ENCODE peak calls at places on chromosomes 11 and 22, in four cellular contexts. S is esophagus squamous epithelium, I is thyroid gland, T is right cardiac atrium. F is an unnamed sample. For H3K4me1, the result is how much of the 10 kb centered on the place peaks cover.

GRCh38 chr11:134915212-134915611 is 503.2 kb upstream of the B3GAT1 start:
- DNase-seq in I (peak), T (peak), S (no peak), F (no peak)

GRCh38 chr22:22138915-22139314 is 105.7 kb upstream of the VPREB1 start:
- DNase-seq in S (no peak), I (no peak), T (no peak), F (no peak)

GRCh38 chr22:24021304-24021703 is 10.2 kb downstream of the CABIN1 start:
- DNase-seq in S (no peak), I (no peak), T (no peak), F (no peak)

GRCh38 chr11:120977470-120977869 is 46.4 kb upstream of the TBCEL start:
- DNase-seq in I (no peak), S (no peak), T (no peak), F (no peak)

GRCh38 chr11:124199702-124200101 is 16.6 kb downstream of the OR10D3 start:
- DNase-seq in S (no peak), T (no peak), I (no peak), F (peak)

GRCh38 chr11:84384637-84385227 is 1098.6 kb upstream of the CCDC90B start:
- DNase-seq in T (peak), I (peak), S (no peak), F (peak)

GRCh38 chr11:45145083-45145420 is 1.4 kb upstream of the PRDM11 start:
- DNase-seq in I (no peak), S (no peak), T (no peak), F (no peak)

GRCh38 chr22:46984751-46985506 is 222.5 kb downstream of the TBC1D22A start:
- DNase-seq in S (no peak), I (no peak), T (no peak), F (no peak)

GRCh38 chr11:117511981-117512448 is 184.4 kb downstream of the CEP164 start:
- DNase-seq in T (peak), I (no peak), S (no peak), F (no peak)

GRCh38 chr22:47201186-47201995 is 438.9 kb downstream of the TBC1D22A start:
- DNase-seq in T (no peak), I (no peak), S (no peak), F (no peak)

GRCh38 chr11:43983221-43983795 is 40.9 kb downstream of the C11orf96 start:
- DNase-seq in I (no peak), S (no peak), T (no peak), F (no peak)

GRCh38 chr11:119405986-119406385 is 17.0 kb downstream of the THY1 start:
- DNase-seq in T (no peak), S (no peak), I (no peak), F (no peak)

GRCh38 chr11:60316317-60316716 is 10.7 kb upstream of the MS4A6E start:
- DNase-seq in I (no peak), S (no peak), T (no peak), F (no peak)

GRCh38 chr11:34558673-34559072 is 45.1 kb upstream of the ELF5 start:
- DNase-seq in T (no peak), I (no peak), S (no peak), F (no peak)

GRCh38 chr11:75241036-75241905 is 697 bp downstream of the TPBGL start:
- DNase-seq in T (peak), I (peak), S (no peak), F (peak)

GRCh38 chr11:105618343-105618955 is 8.6 kb downstream of the GRIA4 start:
- DNase-seq in T (no peak), S (no peak), I (no peak), F (no peak)

GRCh38 chr11:57321996-57322880 is 2.5 kb downstream of the TNKS1BP1 start:
- DNase-seq in T (peak), I (peak), S (peak), F (peak)

GRCh38 chr11:76598426-76598839 is 72.1 kb downstream of the LRRC32 start:
- DNase-seq in T (peak), S (no peak), I (no peak), F (no peak)

GRCh38 chr11:41660585-41660984 is 201.1 kb upstream of the LRRC4C start:
- DNase-seq in T (no peak), S (no peak), I (no peak), F (peak)

GRCh38 chr11:17596711-17597110 is 49.7 kb downstream of the OTOG start:
- DNase-seq in I (no peak), T (no peak), S (no peak), F (no peak)

GRCh38 chr11:134532176-134532920 is 120.3 kb upstream of the B3GAT1 start:
- DNase-seq in I (no peak), T (no peak), S (no peak), F (no peak)

GRCh38 chr11:73187854-73188253 is 30.2 kb upstream of the P2RY2 start:
- DNase-seq in S (no peak), I (no peak), T (no peak), F (no peak)

GRCh38 chr11:102798012-102798746 is at the start of gene MMP1:
- DNase-seq in T (no peak), S (no peak), I (no peak), F (peak)

GRCh38 chr22:20990184-20991180 is 8.4 kb downstream of the LZTR1 start:
- DNase-seq in I (no peak), S (no peak), T (no peak), F (no peak)

GRCh38 chr11:62014158-62014476 is 46.7 kb upstream of the FTH1 start:
- DNase-seq in I (no peak), T (no peak), S (no peak), F (no peak)

GRCh38 chr11:58829736-58830135 is 14.8 kb downstream of the GLYATL2 start:
- DNase-seq in S (no peak), I (no peak), T (no peak), F (no peak)

GRCh38 chr11:44614281-44614680 is 48.8 kb downstream of the CD82 start:
- DNase-seq in S (no peak), T (peak), I (no peak), F (no peak)

GRCh38 chr11:66262191-66262590 is 6.2 kb upstream of the RAB1B start:
- DNase-seq in S (no peak), T (no peak), I (no peak), F (no peak)

GRCh38 chr11:5486003-5486402 is 2.5 kb upstream of the OR52D1 start:
- DNase-seq in I (no peak), S (no peak), T (no peak), F (no peak)

GRCh38 chr22:27642104-27642800 is 159.3 kb downstream of the MN1 start:
- DNase-seq in I (no peak), T (peak), S (no peak), F (no peak)

GRCh38 chr11:66568124-66568916 is at the start of gene CTSF:
- DNase-seq in I (peak), S (no peak), T (peak), F (peak)

GRCh38 chr22:48106715-48107259 is 1344.3 kb downstream of the TBC1D22A start:
- DNase-seq in I (no peak), T (no peak), S (no peak), F (no peak)

GRCh38 chr22:26471522-26471921 is 12.1 kb downstream of the HPS4 start:
- DNase-seq in I (no peak), S (no peak), T (no peak), F (no peak)

GRCh38 chr11:72856551-72857342 is 42.5 kb downstream of the ATG16L2 start:
- DNase-seq in T (no peak), S (no peak), I (no peak), F (no peak)

GRCh38 chr22:47287516-47287915 is 525.1 kb downstream of the TBC1D22A start:
- DNase-seq in S (no peak), I (no peak), T (no peak), F (no peak)

GRCh38 chr22:21642584-21643448 is 714 bp downstream of the SDF2L1 start:
- DNase-seq in I (peak), T (peak), S (no peak), F (peak)

DNA sequence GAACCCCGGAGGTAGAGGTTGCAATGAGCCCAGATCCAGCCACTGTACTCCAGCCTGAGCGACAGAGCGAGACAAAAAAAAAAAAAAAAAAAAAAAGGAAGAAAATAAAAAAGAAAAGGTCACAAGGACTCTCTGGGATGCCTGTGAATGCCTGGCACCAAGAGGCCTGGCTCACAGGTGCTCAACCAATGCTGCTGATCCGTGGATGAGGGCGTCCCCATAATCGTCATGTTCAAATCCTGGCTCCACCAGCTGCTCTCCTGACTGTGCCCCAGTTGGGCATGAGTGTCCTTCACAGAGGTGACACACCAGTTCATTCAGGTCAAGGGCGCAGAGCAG is 645 bp upstream of the GAS2L1 start:
- DNase-seq in T (no peak), I (no peak), S (no peak), F (peak)
- H3K4me3 ChIP-seq in T (no peak), I (no peak), S (peak), F (peak)

DNA sequence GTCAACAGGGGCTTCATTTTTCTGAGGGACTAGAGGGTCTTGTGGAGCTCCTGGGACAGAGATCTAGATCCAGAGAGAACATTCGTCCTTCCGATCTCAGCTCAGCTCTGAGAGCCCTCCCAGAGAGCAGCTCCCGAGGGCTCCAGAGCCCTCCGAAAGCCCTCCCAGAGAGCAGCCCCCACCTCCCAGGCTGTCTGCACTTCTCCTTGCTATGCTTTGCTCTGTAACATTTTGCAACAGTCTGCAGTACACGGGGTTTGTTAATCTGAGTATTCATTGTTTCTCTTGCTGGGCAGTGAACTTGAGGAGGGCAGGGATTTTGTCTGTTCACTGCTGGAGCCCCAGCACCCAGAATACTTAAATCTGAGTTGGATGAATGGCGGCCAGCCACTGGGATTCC is 2.6 kb downstream of the GGA1 start:
- DNase-seq in T (no peak), I (no peak), S (no peak), F (no peak)
- H3K4me1 ChIP-seq in T (under half), I (under half), S (half or more), F (under half)

DNA sequence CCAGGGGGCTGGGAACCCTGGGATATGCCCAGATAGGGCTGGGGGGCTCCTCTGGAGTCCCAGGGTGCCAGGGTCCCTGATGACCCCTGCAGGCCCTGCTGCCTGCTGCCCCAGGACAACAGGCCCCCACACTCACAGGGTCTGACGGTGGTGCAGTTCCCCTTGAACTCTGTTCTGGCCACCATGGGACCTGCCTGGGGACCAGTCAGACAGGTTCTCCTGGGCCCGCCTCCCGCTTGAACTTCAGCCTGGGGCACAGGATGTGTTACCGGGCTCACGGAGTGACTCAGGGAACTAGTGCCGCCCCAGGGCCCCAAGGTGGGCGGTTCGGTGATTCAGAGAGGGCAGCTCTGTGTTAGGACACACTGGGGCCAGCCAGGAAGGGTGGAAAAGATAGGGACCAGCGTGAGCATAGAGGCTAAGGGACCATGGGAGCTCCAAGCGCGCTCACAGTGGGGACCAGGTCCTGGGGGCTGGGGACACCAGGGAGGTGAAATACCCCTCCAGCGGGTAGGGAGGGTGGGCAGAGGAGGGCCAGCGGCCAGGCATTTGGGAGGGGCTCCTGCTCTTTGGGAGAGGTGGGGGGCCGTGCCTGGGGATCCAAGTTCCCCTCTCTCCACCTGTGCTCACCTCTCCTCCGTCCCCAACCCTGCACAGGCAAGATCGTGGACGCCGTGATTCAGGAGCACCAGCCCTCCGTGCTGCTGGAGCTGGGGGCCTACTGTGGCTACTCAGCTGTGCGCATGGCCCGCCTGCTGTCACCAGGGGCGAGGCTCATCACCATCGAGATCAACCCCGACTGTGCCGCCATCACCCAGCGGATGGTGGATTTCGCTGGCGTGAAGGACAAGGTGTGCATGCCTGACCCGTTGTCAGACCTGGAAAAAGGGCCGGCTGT is 21.5 kb upstream of the TXNRD2 start:
- DNase-seq in S (no peak), T (peak), I (peak), F (no peak)
- H3K4me3 ChIP-seq in S (peak), T (no peak), I (no peak), F (no peak)

GRCh38 chr11:1856306-1857005 is 3.6 kb downstream of the LSP1 start:
- DNase-seq in T (peak), I (no peak), S (no peak), F (no peak)

GRCh38 chr11:1855886-1856265 is 3.0 kb downstream of the LSP1 start:
- DNase-seq in T (peak), S (no peak), I (no peak), F (no peak)

GRCh38 chr11:1853376-1854131 is 670 bp downstream of the LSP1 start:
- DNase-seq in I (no peak), T (peak), S (no peak), F (no peak)

GRCh38 chr11:1854132-1854948 is 1.5 kb downstream of the LSP1 start:
- DNase-seq in I (no peak), S (no peak), T (peak), F (no peak)

DNA sequence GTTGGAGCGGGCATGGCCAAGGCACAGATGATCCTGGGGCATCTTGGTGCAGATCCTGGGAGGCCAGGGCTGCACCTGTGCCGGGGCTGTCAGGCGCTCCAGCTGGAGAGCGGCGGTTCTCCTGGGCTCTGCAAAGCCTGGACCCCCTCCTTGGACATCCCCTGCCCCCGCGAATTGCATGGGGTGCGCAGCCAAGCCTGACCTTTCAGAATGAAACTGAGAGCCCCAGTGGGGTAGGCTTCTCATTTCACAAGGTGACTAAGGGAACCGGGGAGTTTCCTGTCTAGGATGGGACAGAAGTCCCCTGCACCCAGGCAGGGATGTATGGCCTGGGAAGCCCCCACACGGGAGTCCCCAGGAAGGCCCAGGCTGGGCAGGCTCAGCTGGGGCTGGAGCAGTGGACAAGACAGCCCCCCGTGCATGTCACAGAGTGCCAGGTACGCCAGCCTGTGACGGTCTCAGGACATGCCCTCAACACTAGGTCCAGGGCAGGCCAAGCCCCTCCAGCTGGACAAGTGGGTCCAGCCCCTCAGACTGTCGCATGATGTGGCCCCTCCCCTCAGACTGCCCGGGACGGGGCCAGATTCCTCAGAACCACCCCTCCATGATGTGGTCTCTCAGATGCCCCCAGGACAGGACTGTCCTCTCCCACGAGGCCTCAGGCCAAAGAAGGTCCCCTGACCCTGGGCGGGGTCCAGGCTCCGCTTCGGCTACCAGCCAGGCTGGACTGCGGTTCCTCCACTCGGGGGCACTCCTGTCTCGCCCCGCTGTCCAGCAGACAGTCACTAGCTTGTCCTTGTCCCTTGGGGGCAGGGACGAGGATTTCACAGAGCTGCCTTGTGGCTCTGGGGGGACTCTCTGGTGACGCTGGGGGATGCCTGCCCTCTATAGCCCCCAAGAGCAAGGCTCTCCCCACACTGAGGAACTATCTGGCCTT is 2.3 kb downstream of the LSP1 start:
- DNase-seq in T (peak), S (no peak), I (no peak), F (no peak)
- H3K4me1 ChIP-seq in T (under half), S (under half), I (under half), F (under half)

GRCh38 chr22:49772692-49773091 is 55.0 kb downstream of the BRD1 start:
- DNase-seq in I (no peak), S (no peak), T (peak), F (no peak)

GRCh38 chr22:49770454-49771265 is 57.0 kb downstream of the BRD1 start:
- DNase-seq in I (no peak), S (no peak), T (peak), F (no peak)

GRCh38 chr22:49773531-49773930 is 54.1 kb downstream of the BRD1 start:
- DNase-seq in T (peak), S (no peak), I (no peak), F (no peak)

GRCh38 chr22:49769691-49770315 is 57.9 kb downstream of the BRD1 start:
- DNase-seq in T (no peak), I (no peak), S (no peak), F (no peak)

DNA sequence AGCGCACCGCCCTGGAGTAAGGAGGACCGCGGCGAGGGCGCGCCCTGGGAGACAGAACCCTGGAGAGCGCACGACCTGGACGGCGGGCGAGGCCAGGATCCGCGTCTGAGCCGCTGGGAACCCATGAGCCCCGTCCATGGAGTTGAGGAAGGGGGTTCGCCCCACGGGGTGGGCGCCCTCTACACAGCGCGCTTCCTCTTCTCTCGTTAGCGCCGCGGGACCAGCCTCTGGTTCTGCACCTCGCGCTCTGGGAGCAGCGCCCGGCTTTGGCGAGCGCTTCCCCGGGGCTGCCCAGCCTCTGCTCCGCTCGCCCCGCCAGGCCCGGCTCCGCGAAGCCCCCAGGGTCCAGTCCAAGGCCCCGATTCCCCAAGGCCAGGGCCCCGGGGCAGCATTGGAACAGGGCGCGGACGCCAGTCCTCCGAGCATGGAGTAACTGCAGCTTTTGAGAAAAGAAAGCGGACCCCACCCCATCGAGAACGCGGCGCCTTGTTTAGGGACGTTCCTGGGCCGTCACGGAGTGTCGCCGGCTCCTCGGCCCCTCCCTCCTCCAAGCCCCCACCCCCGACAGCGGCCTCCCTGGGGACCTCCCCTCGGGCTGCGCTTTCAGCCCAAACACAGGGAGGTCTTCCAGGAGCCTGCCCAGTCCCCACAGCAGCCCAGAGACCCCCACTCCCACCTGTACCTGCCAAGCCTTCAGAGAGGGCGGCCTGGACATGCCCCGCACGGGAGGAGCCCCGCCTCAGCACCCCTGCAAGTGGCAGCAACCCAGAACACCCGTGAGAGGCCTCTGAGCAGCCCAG is 56.2 kb downstream of the BRD1 start:
- DNase-seq in S (no peak), I (no peak), T (peak), F (no peak)
- H3K4me3 ChIP-seq in S (no peak), I (no peak), T (no peak), F (no peak)

F was measured in A673.